ENCODE peak calls at places on chromosomes 7 and 10, in nine cellular contexts. Z, J, K, L, S, T, E, P and C are unnamed samples.
A peak's percentile ranks its signal among the peaks of the same experiment; 100 is the strongest.

GRCh38 chr10:91700788-91701444 is 68.0 kb upstream of the PPP1R3C start:
- DNase-seq in Z (no peak), J (no peak), K (peak; percentile 7), L (peak; percentile 11), S (no peak), T (no peak), E (no peak), P (peak; percentile 77), C (no peak)

GRCh38 chr10:63064706-63065105 is 68.4 kb upstream of the NRBF2 start:
- DNase-seq in Z (no peak), J (no peak), K (no peak), L (peak; percentile 52), S (no peak), T (no peak), E (no peak), P (peak; percentile 74), C (no peak)

GRCh38 chr10:1273372-1274097 is 217.3 kb downstream of the WDR37 start:
- DNase-seq in Z (no peak), J (no peak), K (no peak), L (no peak), S (no peak), T (no peak), E (no peak), P (no peak), C (no peak)

GRCh38 chr10:86755740-86756510 is 494 bp upstream of the BMPR1A start:
- DNase-seq in Z (peak; percentile 81), J (peak; percentile 93), K (peak; percentile 83), L (peak; percentile 98), S (no peak), T (peak; percentile 43), E (peak; percentile 81), P (peak; percentile 57), C (no peak)

GRCh38 chr7:135161669-135162068 is 8.8 kb downstream of the CYREN start:
- DNase-seq in Z (no peak), J (no peak), K (no peak), L (no peak), S (no peak), T (no peak), E (no peak), P (no peak), C (no peak)

GRCh38 chr10:124998624-124999291 is 56.8 kb downstream of the ZRANB1 start:
- DNase-seq in Z (peak; percentile 16), J (peak; percentile 6), K (no peak), L (no peak), S (no peak), T (no peak), E (no peak), P (no peak), C (no peak)

GRCh38 chr10:28666751-28667467 is 10.4 kb upstream of the BAMBI start:
- DNase-seq in Z (no peak), J (no peak), K (no peak), L (no peak), S (no peak), T (no peak), E (no peak), P (peak; percentile 76), C (no peak)

GRCh38 chr10:50326757-50327701 is 75.7 kb upstream of the ASAH2 start:
- DNase-seq in Z (peak; percentile 30), J (no peak), K (peak; percentile 24), L (peak; percentile 85), S (no peak), T (no peak), E (no peak), P (peak; percentile 100), C (no peak)

GRCh38 chr10:938954-939678 is 7.6 kb upstream of the LARP4B start:
- DNase-seq in Z (no peak), J (no peak), K (no peak), L (no peak), S (no peak), T (no peak), E (no peak), P (no peak), C (no peak)

GRCh38 chr7:110685899-110686298 is 405.0 kb upstream of the LRRN3 start:
- DNase-seq in Z (no peak), J (no peak), K (no peak), L (no peak), S (no peak), T (no peak), E (no peak), P (no peak), C (no peak)

GRCh38 chr7:123538189-123538714 is 3.9 kb upstream of the IQUB start:
- DNase-seq in Z (no peak), J (no peak), K (peak; percentile 69), L (peak; percentile 82), S (peak; percentile 36), T (peak; percentile 67), E (no peak), P (peak; percentile 72), C (no peak)

GRCh38 chr7:31488562-31489203 is 25.2 kb upstream of the ITPRID1 start:
- DNase-seq in Z (peak; percentile 30), J (peak; percentile 56), K (peak; percentile 65), L (peak; percentile 83), S (peak; percentile 48), T (peak; percentile 70), E (no peak), P (peak; percentile 87), C (no peak)

GRCh38 chr7:100567045-100567730 is 6.5 kb downstream of the SAP25 start:
- DNase-seq in Z (no peak), J (no peak), K (no peak), L (no peak), S (no peak), T (no peak), E (no peak), P (no peak), C (no peak)

GRCh38 chr7:100568176-100568935 is 5.3 kb downstream of the SAP25 start:
- DNase-seq in Z (no peak), J (peak; percentile 53), K (no peak), L (no peak), S (no peak), T (no peak), E (no peak), P (no peak), C (no peak)

GRCh38 chr7:100567751-100568175 is 5.9 kb downstream of the SAP25 start:
- DNase-seq in Z (no peak), J (no peak), K (no peak), L (no peak), S (no peak), T (no peak), E (peak; percentile 41), P (no peak), C (no peak)

GRCh38 chr7:100570954-100571828 is 2.5 kb downstream of the SAP25 start:
- DNase-seq in Z (no peak), J (no peak), K (no peak), L (no peak), S (no peak), T (no peak), E (no peak), P (no peak), C (no peak)

GRCh38 chr7:100568936-100569844 is 4.5 kb downstream of the SAP25 start:
- DNase-seq in Z (peak; percentile 57), J (peak; percentile 74), K (peak; percentile 62), L (peak; percentile 67), S (no peak), T (no peak), E (peak; percentile 70), P (no peak), C (no peak)
- H3K4me3 ChIP-seq in Z (peak overlapping the region; percentile 32), J (peak overlapping the region; percentile 38), K (no peak overlapping the region), L (peak overlapping the region; percentile 35), S (no peak overlapping the region), T (peak overlapping the region; percentile 25), E (peak overlapping the region; percentile 43), P (no peak overlapping the region), C (peak overlapping the region; percentile 44)

GRCh38 chr7:42843209-42843800 is 68.6 kb downstream of the C7orf25 start:
- DNase-seq in Z (peak; percentile 27), J (peak; percentile 20), K (peak; percentile 51), L (peak; percentile 83), S (no peak), T (no peak), E (no peak), P (peak; percentile 63), C (no peak)
- H3K4me3 ChIP-seq in Z (no peak overlapping the region), J (no peak overlapping the region), K (no peak overlapping the region), L (peak overlapping the region; percentile 23), S (no peak overlapping the region), T (no peak overlapping the region), E (no peak overlapping the region), P (peak overlapping the region; percentile 67), C (no peak overlapping the region)

DNA sequence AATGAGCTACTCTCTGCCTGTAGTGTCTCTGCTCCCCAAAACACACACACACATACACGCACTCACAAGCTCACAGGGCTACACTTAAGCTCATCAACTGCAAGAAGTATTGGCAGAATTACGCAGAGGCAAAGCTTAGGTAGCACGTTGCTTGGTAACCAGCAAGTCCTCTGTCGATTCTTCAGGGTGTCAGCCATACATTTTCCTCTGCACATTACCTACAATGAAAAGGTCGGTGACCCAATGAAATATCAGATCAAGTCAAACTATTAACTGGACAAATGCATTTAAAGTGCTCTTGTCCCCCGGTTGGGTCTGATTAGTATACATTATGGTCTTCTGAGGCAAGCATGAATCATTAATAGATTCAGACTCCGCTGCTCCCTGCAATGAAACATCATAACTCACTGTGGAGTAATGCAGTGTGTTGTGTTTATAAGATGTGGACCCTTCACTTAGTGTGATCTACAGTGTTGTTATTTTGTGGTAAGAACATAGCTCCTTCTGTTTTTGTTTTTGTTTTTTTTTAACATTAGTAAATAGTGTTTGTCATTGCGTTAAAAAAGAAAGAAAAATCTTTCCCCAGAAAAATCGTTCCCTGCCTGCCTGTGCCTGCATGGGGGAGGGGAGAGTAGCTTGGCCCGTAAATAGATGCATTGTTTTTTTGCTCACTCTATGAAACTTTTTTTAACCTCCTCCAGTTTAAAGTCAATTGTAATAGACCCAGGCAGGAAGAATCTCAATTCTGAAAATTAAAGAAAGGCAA is 325.5 kb downstream of the SFMBT2 start:
- DNase-seq in Z (no peak), J (no peak), K (no peak), L (no peak), S (no peak), T (no peak), E (no peak), P (no peak), C (no peak)
- H3K4me3 ChIP-seq in Z (no peak overlapping the region), J (no peak overlapping the region), K (no peak overlapping the region), L (no peak overlapping the region), S (no peak overlapping the region), T (no peak overlapping the region), E (no peak overlapping the region), P (no peak overlapping the region), C (no peak overlapping the region)

GRCh38 chr7:148541891-148542504 is 48.6 kb upstream of the C7orf33 start:
- DNase-seq in Z (no peak), J (no peak), K (no peak), L (peak; percentile 53), S (no peak), T (no peak), E (no peak), P (no peak), C (no peak)

GRCh38 chr7:148537435-148537834 is 53.1 kb upstream of the C7orf33 start:
- DNase-seq in Z (no peak), J (no peak), K (no peak), L (no peak), S (no peak), T (peak; percentile 50), E (no peak), P (no peak), C (no peak)

GRCh38 chr7:148543302-148543701 is 47.3 kb upstream of the C7orf33 start:
- DNase-seq in Z (no peak), J (no peak), K (no peak), L (no peak), S (no peak), T (no peak), E (no peak), P (no peak), C (no peak)

GRCh38 chr7:148535227-148535626 is 55.3 kb upstream of the C7orf33 start:
- DNase-seq in Z (no peak), J (peak; percentile 15), K (peak; percentile 11), L (no peak), S (no peak), T (no peak), E (no peak), P (no peak), C (no peak)

GRCh38 chr7:148540041-148540738 is 50.4 kb upstream of the C7orf33 start:
- DNase-seq in Z (peak; percentile 75), J (no peak), K (peak; percentile 47), L (no peak), S (peak; percentile 20), T (peak; percentile 53), E (no peak), P (peak; percentile 74), C (no peak)
- H3K4me3 ChIP-seq in Z (peak overlapping the region; percentile 1), J (no peak overlapping the region), K (no peak overlapping the region), L (no peak overlapping the region), S (no peak overlapping the region), T (no peak overlapping the region), E (no peak overlapping the region), P (no peak overlapping the region), C (no peak overlapping the region)